ENCODE peak calls at places on chromosomes 6 and 20, in nine cellular contexts. V is tibial nerve, G is PC-9, Z is fibroblast of lung, J is adrenal gland, T is psoas muscle, D is aorta, X is ovary, Y is right lobe of liver. B is an unnamed sample. For H3K4me1, the result is how much of the 10 kb centered on the place peaks cover.

GRCh38 chr6:63573899-63574553 is 1.7 kb downstream of the LOC128125822 start:
- DNase-seq in V (peak), G (peak), Z (peak), J (peak), T (peak), D (no peak), X (no peak), Y (no peak), B (peak)

GRCh38 chr6:111478749-111479148 is 4.3 kb downstream of the REV3L start:
- DNase-seq in V (no peak), G (peak), Z (peak), J (no peak), T (no peak), D (no peak), X (no peak), Y (no peak), B (no peak)

GRCh38 chr6:11271637-11272036 is 39.2 kb upstream of the NEDD9 start:
- DNase-seq in V (no peak), G (no peak), Z (peak), J (no peak), T (no peak), D (no peak), X (no peak), Y (no peak), B (no peak)

GRCh38 chr6:47633141-47633540 is 65.2 kb upstream of the ADGRF4 start:
- DNase-seq in V (no peak), G (no peak), Z (peak), J (no peak), T (no peak), D (no peak), X (no peak), Y (no peak), B (no peak)

GRCh38 chr6:7112741-7113313 is 5.1 kb downstream of the RREB1 start:
- DNase-seq in V (no peak), G (peak), Z (no peak), J (peak), T (no peak), D (no peak), X (no peak), Y (peak), B (no peak)

GRCh38 chr6:155417454-155417853 is 38.2 kb downstream of the NOX3 start:
- DNase-seq in V (no peak), G (no peak), Z (no peak), J (no peak), T (no peak), D (no peak), X (no peak), Y (no peak), B (no peak)

GRCh38 chr6:11888725-11889124 is 110.1 kb upstream of the ADTRP start:
- DNase-seq in V (no peak), G (no peak), Z (no peak), J (no peak), T (no peak), D (no peak), X (no peak), Y (no peak), B (no peak)

GRCh38 chr20:58086763-58087566 is 141.5 kb downstream of the ANKRD60 start:
- DNase-seq in V (peak), G (peak), Z (peak), J (peak), T (no peak), D (no peak), X (no peak), Y (no peak), B (peak)

GRCh38 chr6:56450376-56450775 is 192.3 kb downstream of the DST start:
- DNase-seq in V (no peak), G (no peak), Z (no peak), J (no peak), T (no peak), D (no peak), X (no peak), Y (no peak), B (no peak)

GRCh38 chr6:36376742-36377141 is 10.7 kb downstream of the ETV7 start:
- DNase-seq in V (no peak), G (no peak), Z (no peak), J (no peak), T (no peak), D (no peak), X (no peak), Y (no peak), B (no peak)

GRCh38 chr6:165804331-165805066 is 141.5 kb upstream of the PDE10A start:
- DNase-seq in V (no peak), G (no peak), Z (peak), J (no peak), T (no peak), D (no peak), X (peak), Y (no peak), B (no peak)

GRCh38 chr6:35439308-35439707 is 12.8 kb upstream of the FANCE start:
- DNase-seq in V (no peak), G (no peak), Z (no peak), J (no peak), T (no peak), D (no peak), X (no peak), Y (no peak), B (no peak)

GRCh38 chr6:143372199-143372882 is 78.2 kb downstream of the ADAT2 start:
- DNase-seq in V (no peak), G (no peak), Z (no peak), J (no peak), T (no peak), D (no peak), X (no peak), Y (no peak), B (no peak)

GRCh38 chr20:64133951-64134407 is 26.6 kb upstream of the NPBWR2 start:
- DNase-seq in V (no peak), G (no peak), Z (no peak), J (no peak), T (no peak), D (peak), X (no peak), Y (no peak), B (no peak)

GRCh38 chr6:36745836-36746235 is 48.2 kb downstream of the RAB44 start:
- DNase-seq in V (no peak), G (no peak), Z (no peak), J (no peak), T (no peak), D (no peak), X (no peak), Y (no peak), B (no peak)

GRCh38 chr6:28137458-28138020 is 4.1 kb upstream of the ZKSCAN8 start:
- DNase-seq in V (no peak), G (no peak), Z (peak), J (no peak), T (no peak), D (no peak), X (no peak), Y (no peak), B (no peak)

GRCh38 chr6:119620846-119621570 is 271.4 kb upstream of the MAN1A1 start:
- DNase-seq in V (no peak), G (peak), Z (peak), J (peak), T (no peak), D (no peak), X (no peak), Y (no peak), B (no peak)

GRCh38 chr20:58690851-58691250 is 1.7 kb upstream of the NPEPL1 start:
- DNase-seq in V (peak), G (no peak), Z (peak), J (no peak), T (no peak), D (peak), X (no peak), Y (no peak), B (no peak)

GRCh38 chr6:26249959-26250805 is 114.8 kb upstream of the BTN3A2 start:
- DNase-seq in V (peak), G (no peak), Z (peak), J (peak), T (no peak), D (peak), X (no peak), Y (peak), B (peak)

GRCh38 chr20:8854566-8854965 is 214.3 kb upstream of the PLCB4 start:
- DNase-seq in V (peak), G (no peak), Z (peak), J (peak), T (peak), D (peak), X (peak), Y (peak), B (no peak)

GRCh38 chr6:168034537-168034936 is 37.1 kb downstream of the KIF25 start:
- DNase-seq in V (no peak), G (no peak), Z (no peak), J (no peak), T (no peak), D (no peak), X (no peak), Y (no peak), B (no peak)

GRCh38 chr6:45961125-45961524 is 54.5 kb downstream of the CLIC5 start:
- DNase-seq in V (no peak), G (no peak), Z (peak), J (no peak), T (no peak), D (no peak), X (no peak), Y (no peak), B (no peak)

GRCh38 chr6:161922631-161923119 is 648.8 kb upstream of the AGPAT4 start:
- DNase-seq in V (peak), G (peak), Z (peak), J (peak), T (peak), D (no peak), X (no peak), Y (peak), B (peak)

GRCh38 chr20:8218861-8219260 is 86.8 kb downstream of the PLCB1 start:
- DNase-seq in V (no peak), G (no peak), Z (peak), J (no peak), T (no peak), D (no peak), X (no peak), Y (no peak), B (no peak)

GRCh38 chr6:88008821-88009220 is 38.8 kb upstream of the SPACA1 start:
- DNase-seq in V (no peak), G (no peak), Z (peak), J (no peak), T (no peak), D (no peak), X (no peak), Y (no peak), B (no peak)

GRCh38 chr20:45909336-45909808 is 2.6 kb downstream of the PLTP start:
- DNase-seq in V (no peak), G (no peak), Z (no peak), J (no peak), T (no peak), D (no peak), X (no peak), Y (no peak), B (no peak)

GRCh38 chr20:45908086-45908485 is 3.9 kb downstream of the PLTP start:
- DNase-seq in V (no peak), G (no peak), Z (no peak), J (no peak), T (no peak), D (no peak), X (no peak), Y (no peak), B (no peak)

GRCh38 chr20:45910670-45911485 is 1.1 kb downstream of the PLTP start:
- DNase-seq in V (peak), G (peak), Z (peak), J (peak), T (peak), D (peak), X (peak), Y (peak), B (peak)

GRCh38 chr20:45911486-45912343 is at the start of gene PLTP:
- DNase-seq in V (peak), G (peak), Z (peak), J (peak), T (peak), D (peak), X (peak), Y (peak), B (peak)

GRCh38 chr20:45909817-45910669 is 1.9 kb downstream of the PLTP start:
- DNase-seq in V (no peak), G (no peak), Z (no peak), J (no peak), T (no peak), D (no peak), X (no peak), Y (no peak), B (no peak)
- H3K4me3 ChIP-seq in V (peak), G (no peak), Z (no peak), J (peak), T (peak), D (no peak), X (peak), Y (no peak), B (peak)

DNA sequence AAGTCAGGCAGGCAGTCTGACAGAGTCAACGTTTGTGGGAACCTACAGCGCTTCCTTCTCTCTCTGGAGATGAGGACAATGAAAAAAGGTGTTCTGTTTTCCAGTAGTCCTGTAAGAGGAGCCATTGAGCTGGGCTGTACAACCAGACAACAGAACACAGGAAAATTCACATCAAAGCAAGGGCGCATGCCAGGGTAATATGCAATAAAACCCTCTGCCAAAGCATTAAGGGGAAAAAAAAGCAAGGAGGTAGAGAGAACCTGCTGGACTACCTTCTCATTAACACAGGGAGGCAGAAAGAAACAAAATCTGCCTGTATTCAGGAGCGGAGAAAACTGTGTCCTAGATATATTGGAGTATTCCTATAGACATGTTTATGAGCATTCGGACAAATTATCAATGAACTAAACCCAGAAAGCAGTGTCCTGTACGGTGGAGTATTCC is 1.3 kb downstream of the RNF24 start:
- DNase-seq in V (peak), G (peak), Z (peak), J (peak), T (no peak), D (no peak), X (no peak), Y (no peak), B (peak)
- H3K4me1 ChIP-seq in V (under half), G (half or more), Z (under half), J (under half), T (under half), D (under half), X (under half), Y (under half), B (under half)

GRCh38 chr6:125792680-125793079 is 1.9 kb downstream of the NCOA7 start:
- DNase-seq in V (no peak), G (no peak), Z (peak), J (no peak), T (no peak), D (no peak), X (no peak), Y (no peak), B (no peak)

GRCh38 chr6:125793280-125793679 is 2.5 kb downstream of the NCOA7 start:
- DNase-seq in V (no peak), G (no peak), Z (no peak), J (peak), T (no peak), D (no peak), X (no peak), Y (no peak), B (peak)

GRCh38 chr6:125793863-125794262 is 3.1 kb downstream of the NCOA7 start:
- DNase-seq in V (no peak), G (no peak), Z (no peak), J (no peak), T (no peak), D (no peak), X (no peak), Y (no peak), B (peak)

GRCh38 chr6:125795301-125795700 is 4.5 kb downstream of the NCOA7 start:
- DNase-seq in V (no peak), G (no peak), Z (no peak), J (no peak), T (no peak), D (no peak), X (no peak), Y (no peak), B (no peak)

GRCh38 chr6:125794342-125795137 is 3.8 kb downstream of the NCOA7 start:
- DNase-seq in V (no peak), G (peak), Z (no peak), J (peak), T (no peak), D (no peak), X (no peak), Y (no peak), B (no peak)
- H3K4me3 ChIP-seq in V (no peak), G (peak), Z (no peak), J (peak), T (no peak), D (no peak), X (no peak), Y (no peak), B (peak)

GRCh38 chr6:5080574-5080973 is 4.6 kb upstream of the PPP1R3G start:
- DNase-seq in V (no peak), G (no peak), Z (no peak), J (no peak), T (no peak), D (no peak), X (no peak), Y (no peak), B (no peak)

GRCh38 chr6:5082487-5083306 is 2.4 kb upstream of the PPP1R3G start:
- DNase-seq in V (no peak), G (peak), Z (peak), J (peak), T (peak), D (no peak), X (no peak), Y (peak), B (peak)

GRCh38 chr6:5081182-5081581 is 4.0 kb upstream of the PPP1R3G start:
- DNase-seq in V (no peak), G (no peak), Z (no peak), J (no peak), T (no peak), D (no peak), X (no peak), Y (no peak), B (no peak)

GRCh38 chr6:5083307-5083583 is 1.9 kb upstream of the PPP1R3G start:
- DNase-seq in V (no peak), G (no peak), Z (no peak), J (no peak), T (no peak), D (no peak), X (no peak), Y (no peak), B (no peak)

DNA sequence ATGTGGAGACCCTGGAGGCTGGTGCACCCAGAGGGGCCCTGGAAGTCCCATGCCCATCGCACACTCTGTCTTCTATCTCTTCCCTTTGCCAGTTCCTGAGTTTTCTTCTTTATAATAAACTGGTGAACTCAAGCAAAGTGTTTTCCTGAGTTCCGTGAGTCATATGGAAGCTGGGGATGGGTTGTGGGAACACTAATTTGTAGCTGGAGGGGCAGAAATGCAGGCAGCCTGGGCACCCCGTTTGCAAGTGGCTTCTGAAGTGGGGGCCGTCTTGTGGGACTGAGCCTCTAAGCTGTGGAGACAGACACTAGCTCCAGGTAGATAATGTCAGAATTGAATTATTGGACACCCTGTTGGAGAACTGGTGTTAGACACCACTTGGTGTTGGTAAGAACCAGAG is 3.2 kb upstream of the PPP1R3G start:
- DNase-seq in V (no peak), G (no peak), Z (peak), J (no peak), T (no peak), D (no peak), X (no peak), Y (no peak), B (no peak)
- H3K4me1 ChIP-seq in V (under half), G (under half), Z (under half), J (under half), T (under half), D (under half), X (under half), Y (under half), B (under half)

GRCh38 chr20:21508230-21509078 is 5.4 kb downstream of the NKX2-2 start:
- DNase-seq in V (no peak), G (no peak), Z (no peak), J (no peak), T (no peak), D (no peak), X (no peak), Y (no peak), B (no peak)

GRCh38 chr20:21509079-21509596 is 4.7 kb downstream of the NKX2-2 start:
- DNase-seq in V (no peak), G (no peak), Z (no peak), J (no peak), T (no peak), D (no peak), X (no peak), Y (no peak), B (no peak)

GRCh38 chr20:21510414-21510971 is 3.4 kb downstream of the NKX2-2 start:
- DNase-seq in V (no peak), G (no peak), Z (peak), J (no peak), T (no peak), D (no peak), X (no peak), Y (no peak), B (no peak)

GRCh38 chr20:21510995-21511394 is 2.9 kb downstream of the NKX2-2 start:
- DNase-seq in V (no peak), G (no peak), Z (no peak), J (no peak), T (no peak), D (no peak), X (no peak), Y (no peak), B (no peak)

DNA sequence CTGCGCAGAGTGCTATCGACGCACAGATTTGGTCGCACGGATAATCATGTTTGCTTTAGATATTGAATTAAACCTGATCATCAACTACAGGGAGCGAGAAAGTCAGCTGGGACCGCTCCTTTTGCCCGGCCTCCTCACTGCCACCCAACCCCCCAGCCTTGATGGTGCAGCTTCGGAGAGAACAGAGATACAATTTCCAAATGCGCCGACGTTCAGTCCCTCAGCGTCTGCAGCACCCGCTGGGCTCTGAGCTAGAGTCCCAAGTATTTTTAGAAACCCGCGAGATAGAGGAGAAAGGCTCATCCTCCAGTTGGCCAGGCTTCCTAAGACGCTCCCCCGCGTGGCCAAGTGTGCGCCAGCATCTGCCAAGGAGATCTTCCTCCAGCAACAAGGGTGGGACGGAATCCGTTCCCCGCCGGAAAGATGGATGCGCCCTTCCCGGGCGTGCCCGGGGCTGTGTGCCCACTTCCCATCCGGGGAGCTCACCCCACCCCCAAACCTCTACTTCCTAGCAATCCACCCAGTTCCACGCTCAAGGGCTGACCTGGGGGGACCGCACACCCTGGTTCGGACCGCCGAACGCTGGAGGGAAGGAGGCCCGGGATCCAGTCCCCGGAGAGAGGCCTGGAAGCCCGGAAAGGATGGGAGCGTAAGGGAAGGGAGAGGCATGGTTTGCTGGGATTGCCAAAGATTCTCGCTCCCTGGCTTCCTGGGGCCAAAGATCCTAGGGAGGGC is 4.1 kb downstream of the NKX2-2 start:
- DNase-seq in V (no peak), G (no peak), Z (peak), J (no peak), T (no peak), D (no peak), X (no peak), Y (no peak), B (no peak)
- H3K4me3 ChIP-seq in V (no peak), G (no peak), Z (peak), J (peak), T (peak), D (no peak), X (no peak), Y (no peak), B (no peak)

DNA sequence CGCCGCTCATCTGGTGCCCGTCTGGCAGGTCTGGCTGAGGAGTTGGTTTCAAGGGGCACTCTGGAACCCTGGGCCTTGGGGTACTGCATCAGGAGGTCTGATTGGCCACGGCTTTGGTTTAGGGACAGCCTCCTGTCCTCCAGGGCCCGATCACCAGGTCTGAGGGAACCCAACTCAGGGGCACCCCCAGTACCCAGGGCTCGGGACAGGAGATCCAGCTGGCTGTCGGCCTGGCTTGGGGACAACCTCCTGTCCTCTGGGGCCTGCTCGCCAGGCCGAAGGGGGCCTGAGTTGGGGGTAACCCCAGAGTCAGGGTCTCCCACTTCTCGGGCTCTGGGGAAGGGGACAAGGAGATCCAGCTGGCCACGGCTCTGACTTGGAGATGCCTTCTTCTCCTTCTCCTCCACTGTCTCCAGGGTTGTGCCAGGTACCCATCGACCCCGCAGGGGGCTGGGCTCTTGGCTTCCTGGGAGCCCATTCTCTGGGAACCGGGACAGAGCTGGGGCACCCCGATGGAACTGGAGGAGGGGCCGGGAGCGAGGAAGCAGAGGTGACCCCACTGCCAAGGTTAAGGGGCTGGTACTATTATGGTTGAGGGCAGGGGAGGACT is 2.4 kb upstream of the EIF6 start:
- DNase-seq in V (no peak), G (no peak), Z (no peak), J (no peak), T (no peak), D (peak), X (no peak), Y (no peak), B (no peak)
- H3K4me1 ChIP-seq in V (under half), G (under half), Z (under half), J (under half), T (under half), D (under half), X (under half), Y (under half), B (under half)

B was measured in BE2C.